ENCODE peak calls at places on chromosomes 11 and 22, in six cellular contexts. One of them, this sample, is unnamed.

GRCh38 chr22:25134451-25134850 is 65.2 kb upstream of the CRYBB3 start:
- ATAC-seq in natural killer cell: no peak
- ATAC-seq in A549: no peak
- ATAC-seq in Right ventricle myocardium superior: no peak
- ATAC-seq in left colon: peak; percentile 45
- ATAC-seq in activated CD8-positive, alpha-beta T cell treated with anti-CD3 and anti-CD28 coated beads, Interleukin-2, amount 10 ng/mL, durations not matched to agents 7 days and 5 days: no peak
- ATAC-seq in this sample: no peak

GRCh38 chr22:23192133-23192532 is 11.8 kb downstream of the BCR start:
- ATAC-seq in natural killer cell: no peak
- ATAC-seq in A549: no peak
- ATAC-seq in Right ventricle myocardium superior: peak; percentile 57
- ATAC-seq in left colon: peak; percentile 34
- ATAC-seq in activated CD8-positive, alpha-beta T cell treated with anti-CD3 and anti-CD28 coated beads, Interleukin-2, amount 10 ng/mL, durations not matched to agents 7 days and 5 days: no peak
- ATAC-seq in this sample: no peak

GRCh38 chr11:112221263-112221835 is 4.9 kb upstream of the PTS start:
- ATAC-seq in natural killer cell: no peak
- ATAC-seq in A549: no peak
- ATAC-seq in Right ventricle myocardium superior: no peak
- ATAC-seq in left colon: no peak
- ATAC-seq in activated CD8-positive, alpha-beta T cell treated with anti-CD3 and anti-CD28 coated beads, Interleukin-2, amount 10 ng/mL, durations not matched to agents 7 days and 5 days: no peak
- ATAC-seq in this sample: no peak

GRCh38 chr11:38014405-38014804 is 1416.4 kb upstream of the RAG2 start:
- ATAC-seq in natural killer cell: no peak
- ATAC-seq in A549: no peak
- ATAC-seq in Right ventricle myocardium superior: peak; percentile 74
- ATAC-seq in left colon: no peak
- ATAC-seq in activated CD8-positive, alpha-beta T cell treated with anti-CD3 and anti-CD28 coated beads, Interleukin-2, amount 10 ng/mL, durations not matched to agents 7 days and 5 days: no peak
- ATAC-seq in this sample: no peak

GRCh38 chr11:50088231-50088630 is 55.6 kb downstream of the OR4C45 start:
- ATAC-seq in natural killer cell: no peak
- ATAC-seq in A549: no peak
- ATAC-seq in Right ventricle myocardium superior: no peak
- ATAC-seq in left colon: no peak
- ATAC-seq in activated CD8-positive, alpha-beta T cell treated with anti-CD3 and anti-CD28 coated beads, Interleukin-2, amount 10 ng/mL, durations not matched to agents 7 days and 5 days: no peak
- ATAC-seq in this sample: no peak

GRCh38 chr22:38109391-38110000 is 988 bp downstream of the BAIAP2L2 start:
- ATAC-seq in natural killer cell: peak; percentile 23
- ATAC-seq in A549: no peak
- ATAC-seq in Right ventricle myocardium superior: no peak
- ATAC-seq in left colon: no peak
- ATAC-seq in activated CD8-positive, alpha-beta T cell treated with anti-CD3 and anti-CD28 coated beads, Interleukin-2, amount 10 ng/mL, durations not matched to agents 7 days and 5 days: peak; percentile 27
- ATAC-seq in this sample: no peak

GRCh38 chr22:40009231-40009769 is 14.5 kb downstream of the FAM83F start:
- ATAC-seq in natural killer cell: peak; percentile 73
- ATAC-seq in A549: no peak
- ATAC-seq in Right ventricle myocardium superior: peak; percentile 34
- ATAC-seq in left colon: peak; percentile 73
- ATAC-seq in activated CD8-positive, alpha-beta T cell treated with anti-CD3 and anti-CD28 coated beads, Interleukin-2, amount 10 ng/mL, durations not matched to agents 7 days and 5 days: peak; percentile 15
- ATAC-seq in this sample: no peak

GRCh38 chr11:18775492-18776292 is 15.9 kb downstream of the PTPN5 start:
- ATAC-seq in natural killer cell: peak; percentile 67
- ATAC-seq in A549: peak; percentile 97
- ATAC-seq in Right ventricle myocardium superior: no peak
- ATAC-seq in left colon: peak; percentile 87
- ATAC-seq in activated CD8-positive, alpha-beta T cell treated with anti-CD3 and anti-CD28 coated beads, Interleukin-2, amount 10 ng/mL, durations not matched to agents 7 days and 5 days: peak; percentile 79
- ATAC-seq in this sample: no peak

GRCh38 chr22:33431300-33431699 is 373.1 kb upstream of the SYN3 start:
- ATAC-seq in natural killer cell: no peak
- ATAC-seq in A549: no peak
- ATAC-seq in Right ventricle myocardium superior: no peak
- ATAC-seq in left colon: no peak
- ATAC-seq in activated CD8-positive, alpha-beta T cell treated with anti-CD3 and anti-CD28 coated beads, Interleukin-2, amount 10 ng/mL, durations not matched to agents 7 days and 5 days: no peak
- ATAC-seq in this sample: no peak

GRCh38 chr11:257766-258493 is 20.3 kb upstream of the NLRP6 start:
- ATAC-seq in natural killer cell: no peak
- ATAC-seq in A549: peak; percentile 71
- ATAC-seq in Right ventricle myocardium superior: no peak
- ATAC-seq in left colon: no peak
- ATAC-seq in activated CD8-positive, alpha-beta T cell treated with anti-CD3 and anti-CD28 coated beads, Interleukin-2, amount 10 ng/mL, durations not matched to agents 7 days and 5 days: no peak
- ATAC-seq in this sample: no peak

GRCh38 chr11:118295834-118296454 is 8.6 kb upstream of the CD3E start:
- ATAC-seq in natural killer cell: peak; percentile 66
- ATAC-seq in A549: peak; percentile 56
- ATAC-seq in Right ventricle myocardium superior: peak; percentile 54
- ATAC-seq in left colon: peak; percentile 63
- ATAC-seq in activated CD8-positive, alpha-beta T cell treated with anti-CD3 and anti-CD28 coated beads, Interleukin-2, amount 10 ng/mL, durations not matched to agents 7 days and 5 days: peak; percentile 64
- ATAC-seq in this sample: peak; percentile 90

GRCh38 chr11:18618341-18619025 is 15.7 kb downstream of the SPTY2D1 start:
- ATAC-seq in natural killer cell: no peak
- ATAC-seq in A549: no peak
- ATAC-seq in Right ventricle myocardium superior: peak; percentile 69
- ATAC-seq in left colon: no peak
- ATAC-seq in activated CD8-positive, alpha-beta T cell treated with anti-CD3 and anti-CD28 coated beads, Interleukin-2, amount 10 ng/mL, durations not matched to agents 7 days and 5 days: no peak
- ATAC-seq in this sample: no peak

GRCh38 chr11:15446929-15447328 is 332.2 kb downstream of the INSC start:
- ATAC-seq in natural killer cell: no peak
- ATAC-seq in A549: no peak
- ATAC-seq in Right ventricle myocardium superior: no peak
- ATAC-seq in left colon: no peak
- ATAC-seq in activated CD8-positive, alpha-beta T cell treated with anti-CD3 and anti-CD28 coated beads, Interleukin-2, amount 10 ng/mL, durations not matched to agents 7 days and 5 days: no peak
- ATAC-seq in this sample: no peak

GRCh38 chr11:117087446-117087845 is 10.8 kb downstream of the SIK3 start:
- ATAC-seq in natural killer cell: peak; percentile 35
- ATAC-seq in A549: peak; percentile 28
- ATAC-seq in Right ventricle myocardium superior: no peak
- ATAC-seq in left colon: no peak
- ATAC-seq in activated CD8-positive, alpha-beta T cell treated with anti-CD3 and anti-CD28 coated beads, Interleukin-2, amount 10 ng/mL, durations not matched to agents 7 days and 5 days: peak; percentile 49
- ATAC-seq in this sample: no peak

GRCh38 chr11:75241906-75242644 is 1.5 kb downstream of the TPBGL start:
- ATAC-seq in natural killer cell: peak; percentile 35
- ATAC-seq in A549: peak; percentile 42
- ATAC-seq in Right ventricle myocardium superior: no peak
- ATAC-seq in left colon: no peak
- ATAC-seq in activated CD8-positive, alpha-beta T cell treated with anti-CD3 and anti-CD28 coated beads, Interleukin-2, amount 10 ng/mL, durations not matched to agents 7 days and 5 days: no peak
- ATAC-seq in this sample: peak; percentile 44

GRCh38 chr22:42960146-42960509 is 54.8 kb downstream of the PACSIN2 start:
- ATAC-seq in natural killer cell: no peak
- ATAC-seq in A549: peak; percentile 49
- ATAC-seq in Right ventricle myocardium superior: peak; percentile 54
- ATAC-seq in left colon: peak; percentile 48
- ATAC-seq in activated CD8-positive, alpha-beta T cell treated with anti-CD3 and anti-CD28 coated beads, Interleukin-2, amount 10 ng/mL, durations not matched to agents 7 days and 5 days: no peak
- ATAC-seq in this sample: no peak

GRCh38 chr11:123143476-123143875 is 51.6 kb downstream of the CLMP start:
- ATAC-seq in natural killer cell: no peak
- ATAC-seq in A549: no peak
- ATAC-seq in Right ventricle myocardium superior: no peak
- ATAC-seq in left colon: no peak
- ATAC-seq in activated CD8-positive, alpha-beta T cell treated with anti-CD3 and anti-CD28 coated beads, Interleukin-2, amount 10 ng/mL, durations not matched to agents 7 days and 5 days: no peak
- ATAC-seq in this sample: no peak

GRCh38 chr22:33658775-33659174 is 261.5 kb downstream of the LARGE1 start:
- ATAC-seq in natural killer cell: no peak
- ATAC-seq in A549: no peak
- ATAC-seq in Right ventricle myocardium superior: peak; percentile 67
- ATAC-seq in left colon: no peak
- ATAC-seq in activated CD8-positive, alpha-beta T cell treated with anti-CD3 and anti-CD28 coated beads, Interleukin-2, amount 10 ng/mL, durations not matched to agents 7 days and 5 days: no peak
- ATAC-seq in this sample: no peak

This sample was measured in activated CD4-positive, CD25-positive, alpha-beta regulatory T cell treated with anti-CD3 and anti-CD28 coated beads, Interleukin-2, amount 50 U/mL, for 24 hours.